ENCODE peak calls at places on chromosomes 1 and 21, in five cellular contexts. J is MM.1S, U is fibroblast of lung, W is fibroblast of the aortic adventitia, H is cardiac muscle cell. X is an unnamed sample.

GRCh38 chr1:54653036-54653435 is 11.4 kb downstream of the MROH7 start:
- DNase-seq in H (no peak), J (no peak), W (no peak), U (no peak), X (no peak)

GRCh38 chr1:40371707-40372258 is 1.7 kb upstream of the SMAP2 start:
- DNase-seq in W (no peak), J (no peak), U (no peak), H (no peak), X (no peak)

GRCh38 chr1:84892657-84893618 is at the start of gene LPAR3:
- DNase-seq in J (no peak), H (peak; percentile 87), U (peak; percentile 29), W (peak; percentile 31), X (peak; percentile 65)

GRCh38 chr1:67645495-67646144 is 39.4 kb upstream of the GADD45A start:
- DNase-seq in H (no peak), U (peak; percentile 73), W (peak; percentile 79), J (no peak), X (no peak)

GRCh38 chr1:83555871-83556270 is 443.1 kb downstream of the TTLL7 start:
- DNase-seq in H (no peak), W (no peak), J (no peak), U (no peak), X (no peak)

GRCh38 chr1:29688477-29689365 is 452.4 kb downstream of the PTPRU start:
- DNase-seq in W (peak; percentile 52), J (no peak), H (no peak), U (peak; percentile 33), X (peak; percentile 53)

GRCh38 chr1:115340879-115341278 is 2.8 kb upstream of the NGF start:
- DNase-seq in W (no peak), J (no peak), U (no peak), H (peak; percentile 41), X (no peak)

GRCh38 chr1:169105434-169106094 is 926 bp upstream of the ATP1B1 start:
- DNase-seq in U (no peak), W (no peak), J (peak; percentile 64), H (peak; percentile 89), X (peak; percentile 54)

GRCh38 chr1:117682372-117682771 is 76.5 kb downstream of the TENT5C start:
- DNase-seq in W (peak; percentile 20), U (no peak), J (no peak), H (no peak), X (no peak)

GRCh38 chr1:56019472-56019871 is 559.9 kb downstream of the PLPP3 start:
- DNase-seq in J (no peak), W (no peak), U (no peak), H (no peak), X (peak; percentile 59)

GRCh38 chr1:65264197-65264929 is 45.0 kb upstream of the DNAJC6 start:
- DNase-seq in U (peak; percentile 54), J (no peak), W (peak; percentile 35), H (peak; percentile 59), X (peak; percentile 74)

GRCh38 chr1:246155923-246156322 is 351.2 kb downstream of the SMYD3 start:
- DNase-seq in H (no peak), U (peak; percentile 58), W (peak; percentile 22), J (no peak), X (no peak)

GRCh38 chr1:96370752-96371151 is 350.8 kb upstream of the PTBP2 start:
- DNase-seq in J (no peak), W (peak; percentile 92), U (peak; percentile 94), H (no peak), X (peak; percentile 84)

GRCh38 chr1:145545055-145545454 is 62.7 kb upstream of the GPR89A start:
- DNase-seq in H (no peak), W (no peak), J (no peak), U (no peak), X (no peak)

GRCh38 chr1:233244183-233244582 is 51.3 kb downstream of the PCNX2 start:
- DNase-seq in W (peak; percentile 45), H (no peak), J (no peak), U (peak; percentile 16), X (no peak)

GRCh38 chr1:100622037-100622436 is 84.1 kb downstream of the GPR88 start:
- DNase-seq in J (no peak), U (peak; percentile 94), H (no peak), W (peak; percentile 94), X (peak; percentile 90)

GRCh38 chr1:173527151-173527826 is 50.2 kb downstream of the PRDX6 start:
- DNase-seq in W (no peak), U (peak; percentile 65), J (peak; percentile 5), H (peak; percentile 57), X (peak; percentile 83)

GRCh38 chr1:232890340-232890953 is 60.0 kb upstream of the NTPCR start:
- DNase-seq in J (no peak), H (no peak), U (no peak), W (no peak), X (no peak)

GRCh38 chr21:44761011-44761729 is 40.5 kb downstream of the UBE2G2 start:
- DNase-seq in U (no peak), H (peak; percentile 30), J (peak; percentile 41), W (no peak), X (peak; percentile 42)
- TF ChIP-seq CTCF in U (no peak), H (peak; percentile 29), J (peak; percentile 71), W (peak; percentile 36), X (peak; percentile 65)

GRCh38 chr21:36690637-36691538 is 8.0 kb upstream of the SIM2 start:
- DNase-seq in U (no peak), W (peak; percentile 36), J (no peak), H (no peak), X (no peak)

GRCh38 chr21:36692844-36693143 is 6.1 kb upstream of the SIM2 start:
- DNase-seq in W (no peak), U (no peak), J (no peak), H (no peak), X (no peak)

GRCh38 chr21:36693144-36694040 is 5.5 kb upstream of the SIM2 start:
- DNase-seq in U (no peak), W (no peak), H (peak; percentile 58), J (no peak), X (no peak)

GRCh38 chr21:36691539-36692124 is 7.3 kb upstream of the SIM2 start:
- DNase-seq in H (no peak), J (no peak), U (no peak), W (no peak), X (no peak)

GRCh38 chr21:36692125-36692843 is 6.6 kb upstream of the SIM2 start:
- DNase-seq in H (no peak), U (no peak), W (no peak), J (no peak), X (no peak)
- H3K4me3 ChIP-seq in H (no peak overlapping the region), U (no peak overlapping the region), W (no peak overlapping the region), J (no peak overlapping the region), X (no peak overlapping the region)

GRCh38 chr1:167721617-167722151 is at the start of gene MPZL1:
- DNase-seq in U (peak; percentile 95), H (peak; percentile 93), W (peak; percentile 94), J (peak; percentile 98), X (peak; percentile 94)

GRCh38 chr1:167722870-167723251 is 1.1 kb downstream of the MPZL1 start:
- DNase-seq in U (no peak), H (no peak), W (no peak), J (no peak), X (no peak)

GRCh38 chr1:167718926-167719691 is 2.7 kb upstream of the MPZL1 start:
- DNase-seq in U (no peak), J (no peak), H (no peak), W (no peak), X (no peak)

GRCh38 chr1:167722152-167722869 is 529 bp downstream of the MPZL1 start:
- DNase-seq in U (peak; percentile 23), H (peak; percentile 79), W (peak; percentile 29), J (no peak), X (peak; percentile 66)

DNA sequence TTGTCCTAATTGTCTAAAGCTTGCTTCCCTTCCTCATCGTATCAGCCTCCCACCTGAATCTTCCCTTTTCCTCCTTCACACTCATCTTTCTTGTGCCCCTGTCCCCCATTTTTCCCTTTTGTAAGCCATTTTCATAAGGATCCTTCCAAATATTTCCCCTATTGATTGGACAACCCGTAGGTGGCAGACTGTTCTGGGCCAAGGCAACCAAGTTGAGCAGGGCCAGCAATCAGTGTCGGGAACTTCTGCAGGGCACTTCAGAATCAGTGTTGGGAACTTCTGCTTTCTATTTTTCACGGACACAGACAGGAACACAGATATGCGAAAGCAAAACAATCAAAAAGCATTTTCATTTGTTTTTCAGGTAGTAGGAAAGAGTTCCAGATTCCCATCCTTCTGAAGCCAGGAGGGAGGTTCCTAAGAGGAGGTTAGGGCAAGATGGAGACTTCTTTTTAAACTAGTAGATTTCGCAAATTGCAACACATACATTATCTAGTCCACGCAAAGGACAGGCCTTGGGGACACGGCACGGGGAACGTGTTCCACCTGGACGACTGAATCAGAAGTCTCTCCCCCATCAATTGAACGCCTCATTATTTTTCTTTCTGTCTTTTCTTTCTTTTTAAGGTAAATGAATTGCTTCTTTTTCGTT is 691 bp upstream of the MPZL1 start:
- DNase-seq in H (peak; percentile 41), W (peak; percentile 73), U (peak; percentile 77), J (peak; percentile 68), X (peak; percentile 67)
- TF ChIP-seq CTCF in H (peak; percentile 50), W (peak; percentile 68), U (peak; percentile 55), J (peak; percentile 68), X (peak; percentile 57)

DNA sequence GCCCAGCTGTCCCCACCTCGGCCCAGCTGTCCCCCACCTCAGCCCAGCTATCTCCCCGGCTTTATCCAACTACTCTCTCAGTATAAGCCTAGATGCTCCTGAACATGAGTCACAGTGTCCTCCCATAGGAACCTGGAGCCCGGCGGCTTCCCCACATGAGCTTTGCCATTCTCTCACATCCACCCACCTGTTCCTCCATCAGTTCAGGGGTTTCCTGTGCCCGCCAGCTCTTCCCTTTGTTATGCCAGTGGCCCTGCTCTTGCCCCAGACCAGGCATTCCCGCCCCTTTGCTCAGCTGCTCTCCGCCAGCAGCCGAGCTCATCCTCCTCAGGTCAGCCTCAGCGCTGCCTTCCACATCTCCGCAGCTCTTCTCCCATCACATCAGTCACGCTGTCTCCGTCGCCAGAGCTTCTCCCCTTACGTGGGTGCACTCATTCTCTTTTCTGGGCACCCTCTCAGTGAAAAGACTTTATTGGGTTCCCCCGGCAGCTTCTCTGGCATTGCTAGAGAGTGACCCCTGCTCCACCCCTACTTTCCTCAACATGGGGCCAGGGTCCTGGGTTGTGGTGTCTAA is 89.5 kb upstream of the CSF3R start:
- DNase-seq in W (no peak), H (no peak), J (no peak), U (no peak), X (no peak)
- H3K4me3 ChIP-seq in W (no peak overlapping the region), H (no peak overlapping the region), J (no peak overlapping the region), U (no peak overlapping the region), X (no peak overlapping the region)

GRCh38 chr1:155969377-155969791 is 9.0 kb downstream of the ARHGEF2 start:
- DNase-seq in H (no peak), W (no peak), U (no peak), J (no peak), X (no peak)

GRCh38 chr1:155967410-155968400 is 10.6 kb downstream of the ARHGEF2 start:
- DNase-seq in W (no peak), U (peak; percentile 73), H (no peak), J (no peak), X (no peak)

GRCh38 chr1:155966750-155967149 is 11.6 kb downstream of the ARHGEF2 start:
- DNase-seq in H (no peak), J (no peak), U (no peak), W (no peak), X (no peak)

GRCh38 chr1:155970531-155971167 is 7.7 kb downstream of the ARHGEF2 start:
- DNase-seq in H (no peak), W (peak; percentile 88), U (peak; percentile 85), J (peak; percentile 43), X (peak; percentile 41)

GRCh38 chr1:155968670-155969069 is 9.7 kb downstream of the ARHGEF2 start:
- DNase-seq in W (peak; percentile 33), U (peak; percentile 86), J (no peak), H (peak; percentile 35), X (no peak)
- TF ChIP-seq CTCF in W (no peak), U (no peak), J (no peak), H (no peak), X (no peak)

GRCh38 chr1:229596961-229597699 is 28.8 kb downstream of the TAF5L start:
- DNase-seq in W (peak; percentile 74), H (no peak), J (no peak), U (peak; percentile 83), X (no peak)
- H3K4me3 ChIP-seq in W (no peak overlapping the region), H (no peak overlapping the region), J (no peak overlapping the region), U (peak overlapping the region; percentile 12), X (no peak overlapping the region)